ENCODE peak calls at places on chromosomes 11 and 22, in five cellular contexts. I is dorsolateral prefrontal cortex, F is iPS-NIHi11, X is mucosa of descending colon, S is endothelial cell. N is an unnamed sample.

GRCh38 chr11:67230406-67230805 is 35.9 kb upstream of the GRK2 start:
- DNase-seq in I (no peak), F (no peak), X (no peak), S (no peak), N (no peak)

GRCh38 chr11:110712643-110713468 is 619 bp upstream of the ARHGAP20 start:
- DNase-seq in I (peak; percentile 48), F (peak; percentile 13), X (peak; percentile 31), S (peak; percentile 38), N (peak; percentile 64)

GRCh38 chr22:18114976-18115652 is 4.5 kb downstream of the TUBA8 start:
- DNase-seq in I (no peak), F (no peak), X (no peak), S (no peak), N (no peak)

GRCh38 chr11:8342821-8343681 is 79.4 kb upstream of the LMO1 start:
- DNase-seq in I (no peak), F (no peak), X (no peak), S (no peak), N (no peak)

GRCh38 chr22:48391171-48391711 is 1436.4 kb downstream of the BRD1 start:
- DNase-seq in I (no peak), F (no peak), X (no peak), S (no peak), N (no peak)

GRCh38 chr11:112972399-112973115 is 11.3 kb downstream of the NCAM1 start:
- DNase-seq in I (no peak), F (no peak), X (no peak), S (no peak), N (no peak)

GRCh38 chr22:35454416-35455054 is 54.6 kb downstream of the MCM5 start:
- DNase-seq in I (no peak), F (no peak), X (no peak), S (no peak), N (no peak)

GRCh38 chr11:83671295-83671694 is 385.1 kb upstream of the CCDC90B start:
- DNase-seq in I (no peak), F (no peak), X (no peak), S (no peak), N (peak; percentile 24)

GRCh38 chr11:46597155-46597554 is 3.3 kb upstream of the AMBRA1 start:
- DNase-seq in I (no peak), F (no peak), X (no peak), S (no peak), N (no peak)

N was measured in GM23248.